ENCODE peak calls at places on chromosomes 2 and 18, in five cellular contexts. R is H1, W is K562, J is A549, M is HepG2. U is an unnamed sample.

GRCh38 chr2:69631402-69631801 is 12.1 kb downstream of the AAK1 start:
- DNase-seq in W (no peak), M (no peak), J (no peak), R (no peak), U (no peak)

GRCh38 chr2:232300894-232301387 is 77.6 kb upstream of the ALPP start:
- DNase-seq in M (peak; percentile 98), J (peak; percentile 88), R (no peak), W (no peak), U (peak; percentile 29)

GRCh38 chr2:165016772-165017411 is 61.6 kb upstream of the SLC38A11 start:
- DNase-seq in W (peak; percentile 11), M (peak; percentile 48), J (peak; percentile 49), R (no peak), U (peak; percentile 65)

GRCh38 chr18:46406539-46406932 is 250.5 kb downstream of the LOXHD1 start:
- DNase-seq in J (no peak), R (no peak), W (no peak), M (no peak), U (no peak)

GRCh38 chr18:80249217-80250093 is 2.1 kb upstream of the PARD6G start:
- DNase-seq in W (no peak), R (no peak), J (no peak), M (no peak), U (peak; percentile 20)

GRCh38 chr2:230847883-230848388 is 16.8 kb upstream of the ITM2C start:
- DNase-seq in R (peak; percentile 84), M (peak; percentile 70), J (peak; percentile 83), W (peak; percentile 87), U (peak; percentile 77)

GRCh38 chr2:72386288-72386687 is 238.6 kb upstream of the CYP26B1 start:
- DNase-seq in J (peak; percentile 30), W (peak; percentile 14), M (no peak), R (no peak), U (no peak)

GRCh38 chr18:36305375-36305774 is 7.9 kb downstream of the FHOD3 start:
- DNase-seq in W (no peak), R (no peak), J (no peak), M (no peak), U (no peak)

GRCh38 chr2:65917990-65918389 is 485.6 kb upstream of the SPRED2 start:
- DNase-seq in M (no peak), J (no peak), R (no peak), W (no peak), U (no peak)

GRCh38 chr18:35983818-35984217 is 11.3 kb downstream of the RMP24 start:
- DNase-seq in W (no peak), J (no peak), M (no peak), R (no peak), U (peak; percentile 94)

GRCh38 chr18:22001912-22002487 is 167.4 kb upstream of the GATA6 start:
- DNase-seq in W (no peak), M (peak; percentile 76), J (no peak), R (no peak), U (no peak)

GRCh38 chr2:74429487-74430451 is 8.2 kb downstream of the WDR54 start:
- DNase-seq in R (no peak), W (no peak), M (peak; percentile 95), J (no peak), U (no peak)
- TF ChIP-seq MAFK in R (no peak), W (no peak), M (peak; percentile 27), J (no peak), U (no peak)

GRCh38 chr18:712401-713134 is at the start of gene ENOSF1:
- DNase-seq in M (peak; percentile 76), W (peak; percentile 91), J (peak; percentile 92), R (peak; percentile 79), U (peak; percentile 58)
- TF ChIP-seq POLR2A in M (peak; percentile 82), W (peak; percentile 43), J (peak; percentile 44), R (no peak), U (no peak)

GRCh38 chr2:191947235-191947634 is 100.3 kb upstream of the CAVIN2 start:
- DNase-seq in R (no peak), M (no peak), J (no peak), W (no peak), U (no peak)
- TF ChIP-seq MAFK in R (no peak), M (no peak), J (no peak), W (no peak), U (no peak)

GRCh38 chr18:23452728-23453656 is at the start of gene RIOK3:
- DNase-seq in W (peak; percentile 99), J (peak; percentile 96), M (peak; percentile 94), R (peak; percentile 90), U (peak; percentile 92)
- TF ChIP-seq POLR2A in W (peak; percentile 95), J (peak; percentile 67), M (peak; percentile 87), R (no peak), U (peak; percentile 78)

DNA sequence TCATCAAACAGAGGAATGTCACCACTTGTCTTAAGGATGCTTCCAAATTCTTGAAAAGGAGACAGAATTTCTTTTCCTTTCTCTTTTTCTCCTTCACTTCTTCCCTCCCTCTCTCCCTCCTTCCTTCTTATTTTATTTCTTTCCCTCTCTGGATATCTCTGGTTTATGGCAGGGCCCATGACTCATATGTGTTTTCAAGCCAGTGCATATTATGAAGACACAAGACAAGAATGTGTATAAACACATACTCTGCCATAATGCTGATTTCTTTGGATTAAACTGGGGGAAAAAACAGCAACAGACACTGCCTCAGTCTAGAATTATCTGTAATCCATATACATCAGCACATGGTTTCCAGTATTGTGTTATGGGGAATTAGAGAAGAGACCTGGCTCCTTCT is 82.8 kb upstream of the CPO start:
- DNase-seq in J (no peak), M (no peak), R (no peak), W (no peak), U (peak; percentile 50)
- TF ChIP-seq MAFK in J (no peak), M (no peak), R (no peak), W (no peak), U (no peak)

GRCh38 chr2:186485871-186486650 is at the start of gene ZC3H15:
- DNase-seq in J (peak; percentile 98), M (peak; percentile 98), W (peak; percentile 99), R (peak; percentile 88), U (peak; percentile 98)
- TF ChIP-seq POLR2A in J (peak; percentile 67), M (peak; percentile 94), W (peak; percentile 98), R (peak; percentile 96), U (peak; percentile 97)

GRCh38 chr18:61765097-61765496 is 127.7 kb downstream of the RNF152 start:
- DNase-seq in M (no peak), J (no peak), R (no peak), W (peak; percentile 22), U (peak; percentile 81)
- TF ChIP-seq MAFK in M (no peak), J (no peak), R (no peak), W (no peak), U (peak; percentile 35)

DNA sequence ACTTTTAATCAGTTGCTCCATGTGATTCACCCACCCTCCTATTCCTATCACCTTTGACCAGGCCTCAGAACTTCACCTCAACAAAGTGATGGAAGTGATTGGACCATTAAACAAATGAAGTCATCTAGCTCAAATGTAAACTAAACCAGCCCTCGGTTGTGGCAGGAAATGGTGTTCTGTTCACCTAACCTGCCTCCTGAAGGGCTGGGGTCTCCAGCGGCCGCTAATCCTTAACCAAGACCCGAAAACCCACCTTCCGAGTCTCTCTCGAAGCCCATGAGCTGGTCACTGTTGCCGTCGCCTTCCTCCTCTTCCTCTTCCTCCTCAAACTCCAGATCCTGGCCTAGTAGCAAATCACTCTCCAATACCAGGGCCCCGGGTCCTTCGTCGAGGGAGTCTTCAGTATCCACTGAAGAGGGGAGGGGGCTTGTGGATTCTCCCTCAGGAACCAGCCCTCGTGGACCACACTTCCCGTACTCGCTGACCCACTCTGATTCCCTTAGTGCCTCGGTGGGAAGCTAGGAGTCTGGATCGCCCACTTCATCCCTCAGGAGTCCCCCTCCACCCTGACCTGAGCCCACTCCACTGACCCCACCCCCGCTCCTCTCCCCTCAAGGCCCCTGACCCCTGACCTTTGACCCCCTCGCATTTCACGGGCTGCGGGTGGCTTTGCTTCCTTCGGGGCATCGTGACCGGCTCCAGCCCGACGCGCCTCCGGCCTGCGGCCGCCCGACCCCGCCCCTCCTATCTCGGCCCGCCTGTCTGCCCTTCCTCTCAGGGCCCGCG is 501 bp downstream of the ZNF513 start:
- DNase-seq in W (peak; percentile 84), R (no peak), M (peak; percentile 81), J (peak; percentile 59), U (peak; percentile 76)
- TF ChIP-seq POLR2A in W (peak; percentile 34), R (no peak), M (peak; percentile 38), J (no peak), U (peak; percentile 73)

DNA sequence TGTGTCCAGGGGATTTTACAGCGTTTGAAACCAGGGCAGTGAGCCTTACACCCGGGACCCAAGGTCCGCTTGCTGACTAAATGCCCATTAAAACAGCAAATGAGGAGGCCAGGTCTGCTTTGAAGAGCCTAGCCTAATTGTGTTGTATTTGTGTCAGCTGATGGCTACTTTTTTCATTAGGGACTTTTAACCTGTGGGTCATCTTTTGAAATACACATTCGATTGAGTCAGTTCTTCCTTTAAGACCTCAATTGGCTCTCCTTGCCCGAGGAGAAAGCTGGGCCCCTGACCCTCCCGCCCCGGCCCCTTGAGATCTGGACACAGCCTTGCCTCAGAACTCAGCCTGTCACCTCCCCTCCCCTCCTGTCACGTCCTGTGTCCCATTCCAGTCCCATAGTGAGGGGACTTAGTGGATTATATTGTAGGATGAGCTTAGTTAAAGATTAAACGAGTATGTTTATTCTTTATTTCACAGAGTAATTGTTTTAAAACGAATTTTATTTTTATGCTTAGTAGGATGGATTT is 69.0 kb downstream of the KLHL29 start:
- DNase-seq in J (no peak), W (no peak), R (no peak), M (no peak), U (no peak)
- TF ChIP-seq MAFK in J (no peak), W (no peak), R (no peak), M (no peak), U (no peak)

DNA sequence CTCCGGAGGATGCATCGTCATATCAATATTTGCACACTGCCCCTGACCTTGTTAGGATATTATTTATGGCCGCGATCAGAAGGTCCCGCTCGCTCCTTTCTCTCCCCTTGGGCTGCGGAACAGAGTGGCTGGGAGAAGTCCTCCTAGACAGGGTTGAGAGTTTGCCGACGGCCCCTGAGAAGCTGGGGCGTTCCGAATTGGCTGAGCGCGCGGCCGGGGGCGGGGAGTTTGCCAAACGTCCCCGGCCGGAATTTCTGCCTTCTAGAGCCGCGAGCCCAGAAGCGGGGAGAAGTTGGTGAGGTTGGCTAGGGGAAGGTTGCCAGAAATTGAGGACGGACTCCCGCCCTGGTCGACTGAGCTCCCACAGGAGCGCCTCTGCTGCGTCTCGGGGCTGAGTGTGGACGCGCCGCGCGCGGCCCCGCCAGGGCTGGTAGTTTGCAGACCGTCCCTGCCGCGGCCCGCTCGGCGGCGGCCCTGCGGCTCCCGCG is 134.2 kb upstream of the MGAT5 start:
- DNase-seq in R (no peak), M (peak; percentile 88), W (peak; percentile 90), J (peak; percentile 87), U (peak; percentile 92)
- TF ChIP-seq POLR2A in R (no peak), M (peak; percentile 89), W (peak; percentile 53), J (peak; percentile 75), U (peak; percentile 44)

U was measured in IMR-90.